ENCODE peak calls at places on chromosomes 12 and 14, in four cellular contexts. One of them, this sample, is unnamed.

GRCh38 chr14:101926620-101927019 is 37.8 kb upstream of the DYNC1H1 start:
- DNase-seq in activated CD8-positive, alpha-beta T cell treated with anti-CD3 and anti-CD28 coated beads for 36 hours: no peak
- DNase-seq in NCI-H1417 treated with DMSO at 0.1 percent for 48 hours: no peak
- DNase-seq in NCI-H187: no peak
- DNase-seq in this sample: no peak

GRCh38 chr14:39230416-39230815 is 3.3 kb upstream of the MIA2 start:
- DNase-seq in activated CD8-positive, alpha-beta T cell treated with anti-CD3 and anti-CD28 coated beads for 36 hours: peak
- DNase-seq in NCI-H1417 treated with DMSO at 0.1 percent for 48 hours: no peak
- DNase-seq in NCI-H187: no peak
- DNase-seq in this sample: no peak

GRCh38 chr14:68111733-68112270 is 292.2 kb downstream of the RAD51B start:
- DNase-seq in activated CD8-positive, alpha-beta T cell treated with anti-CD3 and anti-CD28 coated beads for 36 hours: no peak
- DNase-seq in NCI-H1417 treated with DMSO at 0.1 percent for 48 hours: peak
- DNase-seq in NCI-H187: no peak
- DNase-seq in this sample: no peak

GRCh38 chr14:66568220-66568619 is 60.3 kb downstream of the GPHN start:
- DNase-seq in activated CD8-positive, alpha-beta T cell treated with anti-CD3 and anti-CD28 coated beads for 36 hours: no peak
- DNase-seq in NCI-H1417 treated with DMSO at 0.1 percent for 48 hours: no peak
- DNase-seq in NCI-H187: no peak
- DNase-seq in this sample: no peak

GRCh38 chr14:93016275-93016845 is 93.4 kb downstream of the CHGA start:
- DNase-seq in activated CD8-positive, alpha-beta T cell treated with anti-CD3 and anti-CD28 coated beads for 36 hours: no peak
- DNase-seq in NCI-H1417 treated with DMSO at 0.1 percent for 48 hours: no peak
- DNase-seq in NCI-H187: no peak
- DNase-seq in this sample: no peak

GRCh38 chr14:23070262-23071129 is 13.2 kb upstream of the CDH24 start:
- DNase-seq in activated CD8-positive, alpha-beta T cell treated with anti-CD3 and anti-CD28 coated beads for 36 hours: no peak
- DNase-seq in NCI-H1417 treated with DMSO at 0.1 percent for 48 hours: no peak
- DNase-seq in NCI-H187: no peak
- DNase-seq in this sample: no peak

GRCh38 chr12:131843527-131843926 is 15.3 kb downstream of the MMP17 start:
- DNase-seq in activated CD8-positive, alpha-beta T cell treated with anti-CD3 and anti-CD28 coated beads for 36 hours: no peak
- DNase-seq in NCI-H1417 treated with DMSO at 0.1 percent for 48 hours: no peak
- DNase-seq in NCI-H187: no peak
- DNase-seq in this sample: no peak

GRCh38 chr14:102544034-102544744 is 34.6 kb upstream of the ANKRD9 start:
- DNase-seq in activated CD8-positive, alpha-beta T cell treated with anti-CD3 and anti-CD28 coated beads for 36 hours: no peak
- DNase-seq in NCI-H1417 treated with DMSO at 0.1 percent for 48 hours: no peak
- DNase-seq in NCI-H187: no peak
- DNase-seq in this sample: no peak

GRCh38 chr12:64538146-64538545 is 72.1 kb upstream of the RASSF3 start:
- DNase-seq in activated CD8-positive, alpha-beta T cell treated with anti-CD3 and anti-CD28 coated beads for 36 hours: no peak
- DNase-seq in NCI-H1417 treated with DMSO at 0.1 percent for 48 hours: no peak
- DNase-seq in NCI-H187: no peak
- DNase-seq in this sample: no peak

GRCh38 chr12:117662220-117662619 is 300.8 kb upstream of the NOS1 start:
- DNase-seq in activated CD8-positive, alpha-beta T cell treated with anti-CD3 and anti-CD28 coated beads for 36 hours: no peak
- DNase-seq in NCI-H1417 treated with DMSO at 0.1 percent for 48 hours: no peak
- DNase-seq in NCI-H187: no peak
- DNase-seq in this sample: no peak

GRCh38 chr14:87014854-87015253 is 978.1 kb downstream of the GALC start:
- DNase-seq in activated CD8-positive, alpha-beta T cell treated with anti-CD3 and anti-CD28 coated beads for 36 hours: no peak
- DNase-seq in NCI-H1417 treated with DMSO at 0.1 percent for 48 hours: no peak
- DNase-seq in NCI-H187: no peak
- DNase-seq in this sample: no peak

GRCh38 chr12:65510584-65511050 is 232.1 kb downstream of the MSRB3 start:
- DNase-seq in activated CD8-positive, alpha-beta T cell treated with anti-CD3 and anti-CD28 coated beads for 36 hours: no peak
- DNase-seq in NCI-H1417 treated with DMSO at 0.1 percent for 48 hours: no peak
- DNase-seq in NCI-H187: no peak
- DNase-seq in this sample: no peak

GRCh38 chr12:64392221-64392620 is 1.7 kb upstream of the C12orf56 start:
- DNase-seq in activated CD8-positive, alpha-beta T cell treated with anti-CD3 and anti-CD28 coated beads for 36 hours: peak
- DNase-seq in NCI-H1417 treated with DMSO at 0.1 percent for 48 hours: no peak
- DNase-seq in NCI-H187: no peak
- DNase-seq in this sample: no peak

GRCh38 chr12:120015313-120015712 is 26.3 kb downstream of the BICDL1 start:
- DNase-seq in activated CD8-positive, alpha-beta T cell treated with anti-CD3 and anti-CD28 coated beads for 36 hours: peak
- DNase-seq in NCI-H1417 treated with DMSO at 0.1 percent for 48 hours: no peak
- DNase-seq in NCI-H187: no peak
- DNase-seq in this sample: no peak

GRCh38 chr12:104412681-104413080 is 44.1 kb upstream of the CHST11 start:
- DNase-seq in activated CD8-positive, alpha-beta T cell treated with anti-CD3 and anti-CD28 coated beads for 36 hours: no peak
- DNase-seq in NCI-H1417 treated with DMSO at 0.1 percent for 48 hours: no peak
- DNase-seq in NCI-H187: no peak
- DNase-seq in this sample: no peak

GRCh38 chr12:11862794-11863193 is 207.9 kb upstream of the BCL2L14 start:
- DNase-seq in activated CD8-positive, alpha-beta T cell treated with anti-CD3 and anti-CD28 coated beads for 36 hours: no peak
- DNase-seq in NCI-H1417 treated with DMSO at 0.1 percent for 48 hours: no peak
- DNase-seq in NCI-H187: no peak
- DNase-seq in this sample: no peak

GRCh38 chr12:70543444-70543843 is 93.8 kb downstream of the PTPRB start:
- DNase-seq in activated CD8-positive, alpha-beta T cell treated with anti-CD3 and anti-CD28 coated beads for 36 hours: no peak
- DNase-seq in NCI-H1417 treated with DMSO at 0.1 percent for 48 hours: no peak
- DNase-seq in NCI-H187: no peak
- DNase-seq in this sample: no peak

GRCh38 chr14:96502621-96503251 is 554 bp downstream of the PAPOLA start:
- DNase-seq in activated CD8-positive, alpha-beta T cell treated with anti-CD3 and anti-CD28 coated beads for 36 hours: peak
- DNase-seq in NCI-H1417 treated with DMSO at 0.1 percent for 48 hours: no peak
- DNase-seq in NCI-H187: peak
- DNase-seq in this sample: no peak

GRCh38 chr12:102301547-102301946 is 103.9 kb upstream of the PMCH start:
- DNase-seq in activated CD8-positive, alpha-beta T cell treated with anti-CD3 and anti-CD28 coated beads for 36 hours: no peak
- DNase-seq in NCI-H1417 treated with DMSO at 0.1 percent for 48 hours: no peak
- DNase-seq in NCI-H187: no peak
- DNase-seq in this sample: no peak

GRCh38 chr14:60653388-60653690 is 4.1 kb upstream of the SIX1 start:
- DNase-seq in activated CD8-positive, alpha-beta T cell treated with anti-CD3 and anti-CD28 coated beads for 36 hours: no peak
- DNase-seq in NCI-H1417 treated with DMSO at 0.1 percent for 48 hours: no peak
- DNase-seq in NCI-H187: no peak
- DNase-seq in this sample: no peak

GRCh38 chr12:90153827-90154226 is 445.2 kb upstream of the ATP2B1 start:
- DNase-seq in activated CD8-positive, alpha-beta T cell treated with anti-CD3 and anti-CD28 coated beads for 36 hours: no peak
- DNase-seq in NCI-H1417 treated with DMSO at 0.1 percent for 48 hours: no peak
- DNase-seq in NCI-H187: no peak
- DNase-seq in this sample: no peak

GRCh38 chr12:66594688-66595087 is 84.2 kb downstream of the GRIP1 start:
- DNase-seq in activated CD8-positive, alpha-beta T cell treated with anti-CD3 and anti-CD28 coated beads for 36 hours: no peak
- DNase-seq in NCI-H1417 treated with DMSO at 0.1 percent for 48 hours: no peak
- DNase-seq in NCI-H187: no peak
- DNase-seq in this sample: no peak

GRCh38 chr12:55636116-55636655 is 506 bp upstream of the OR10P1 start:
- DNase-seq in activated CD8-positive, alpha-beta T cell treated with anti-CD3 and anti-CD28 coated beads for 36 hours: peak
- DNase-seq in NCI-H1417 treated with DMSO at 0.1 percent for 48 hours: no peak
- DNase-seq in NCI-H187: no peak
- DNase-seq in this sample: no peak

GRCh38 chr12:10097521-10097920 is 1.3 kb downstream of the CLEC1A start:
- DNase-seq in activated CD8-positive, alpha-beta T cell treated with anti-CD3 and anti-CD28 coated beads for 36 hours: no peak
- DNase-seq in NCI-H1417 treated with DMSO at 0.1 percent for 48 hours: no peak
- DNase-seq in NCI-H187: no peak
- DNase-seq in this sample: no peak

GRCh38 chr14:31025335-31026075 is at the start of gene AP4S1:
- DNase-seq in activated CD8-positive, alpha-beta T cell treated with anti-CD3 and anti-CD28 coated beads for 36 hours: peak
- DNase-seq in NCI-H1417 treated with DMSO at 0.1 percent for 48 hours: no peak
- DNase-seq in NCI-H187: peak
- DNase-seq in this sample: no peak

GRCh38 chr14:75514673-75515630 is 7.3 kb upstream of the BATF start:
- DNase-seq in activated CD8-positive, alpha-beta T cell treated with anti-CD3 and anti-CD28 coated beads for 36 hours: peak
- DNase-seq in NCI-H1417 treated with DMSO at 0.1 percent for 48 hours: no peak
- DNase-seq in NCI-H187: no peak
- DNase-seq in this sample: no peak

This sample was measured in NCI-H1930.